ENCODE peak calls at places on chromosome 16, in five cellular contexts. I is upper lobe of left lung; U is CD4-positive, alpha-beta T cell; N is Panc1; J is neural crest cell. M is an unnamed sample.

GRCh38 chr16:12406840-12407690 is 396.6 kb downstream of the CPPED1 start:
- DNase-seq in I (no peak), U (no peak), N (peak; percentile 4), J (no peak), M (no peak)

GRCh38 chr16:30567160-30567990 is 4.1 kb downstream of the ZNF688 start:
- DNase-seq in I (no peak), U (peak; percentile 42), N (no peak), J (no peak), M (no peak)

GRCh38 chr16:23905027-23905426 is 69.2 kb downstream of the PRKCB start:
- DNase-seq in I (no peak), U (no peak), N (peak; percentile 12), J (no peak), M (peak; percentile 74)

GRCh38 chr16:49473773-49474172 is 100.2 kb downstream of the C16orf78 start:
- DNase-seq in I (peak; percentile 8), U (no peak), N (no peak), J (no peak), M (no peak)

GRCh38 chr16:20971420-20971819 is 70.8 kb downstream of the LYRM1 start:
- DNase-seq in I (no peak), U (no peak), N (no peak), J (no peak), M (no peak)

GRCh38 chr16:65572156-65572555 is 450.3 kb upstream of the CDH11 start:
- DNase-seq in I (no peak), U (no peak), N (no peak), J (no peak), M (no peak)

GRCh38 chr16:85894266-85894665 is 4.7 kb upstream of the IRF8 start:
- DNase-seq in I (no peak), U (no peak), N (no peak), J (no peak), M (no peak)

GRCh38 chr16:80993293-80993691 is 13.4 kb downstream of the CMC2 start:
- DNase-seq in I (no peak), U (no peak), N (no peak), J (no peak), M (no peak)

GRCh38 chr16:30473231-30474061 is 904 bp downstream of the ITGAL start:
- DNase-seq in I (peak; percentile 48), U (peak; percentile 19), N (no peak), J (no peak), M (no peak)

GRCh38 chr16:3305109-3306068 is at the start of the genes TIGD7 and ZNF75A:
- DNase-seq in I (peak; percentile 85), U (peak; percentile 72), N (peak; percentile 46), J (peak; percentile 69), M (peak; percentile 56)

GRCh38 chr16:83023640-83024039 is 396.9 kb downstream of the CDH13 start:
- DNase-seq in I (no peak), U (no peak), N (no peak), J (no peak), M (no peak)

GRCh38 chr16:83023011-83023410 is 396.2 kb downstream of the CDH13 start:
- DNase-seq in I (no peak), U (no peak), N (no peak), J (no peak), M (no peak)

GRCh38 chr16:83015871-83016270 is 389.1 kb downstream of the CDH13 start:
- DNase-seq in I (no peak), U (no peak), N (no peak), J (no peak), M (no peak)

GRCh38 chr16:83019963-83020362 is 393.2 kb downstream of the CDH13 start:
- DNase-seq in I (no peak), U (no peak), N (no peak), J (no peak), M (no peak)

DNA sequence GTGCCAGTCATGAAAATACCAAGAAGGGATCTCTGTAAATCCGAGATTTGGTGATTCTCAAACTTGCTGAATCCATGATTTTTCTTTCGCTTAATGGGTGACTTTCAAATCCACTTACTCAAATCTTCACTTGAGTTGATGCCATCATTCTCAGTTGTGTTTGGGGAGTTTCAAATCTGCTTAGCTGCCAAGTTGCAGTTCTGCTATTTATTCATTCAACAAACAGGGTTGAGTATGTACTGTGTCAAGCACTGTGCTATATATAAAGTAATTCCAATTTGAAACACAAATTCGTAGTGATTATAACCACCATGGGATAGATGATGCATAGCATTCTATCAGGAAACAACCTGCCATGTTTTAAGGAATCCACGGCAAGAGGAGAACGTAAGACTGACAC is 394.3 kb downstream of the CDH13 start:
- DNase-seq in I (no peak), U (no peak), N (no peak), J (no peak), M (no peak)
- TF ChIP-seq CTCF in I (no peak), U (no peak), N (no peak), J (no peak), M (no peak)

DNA sequence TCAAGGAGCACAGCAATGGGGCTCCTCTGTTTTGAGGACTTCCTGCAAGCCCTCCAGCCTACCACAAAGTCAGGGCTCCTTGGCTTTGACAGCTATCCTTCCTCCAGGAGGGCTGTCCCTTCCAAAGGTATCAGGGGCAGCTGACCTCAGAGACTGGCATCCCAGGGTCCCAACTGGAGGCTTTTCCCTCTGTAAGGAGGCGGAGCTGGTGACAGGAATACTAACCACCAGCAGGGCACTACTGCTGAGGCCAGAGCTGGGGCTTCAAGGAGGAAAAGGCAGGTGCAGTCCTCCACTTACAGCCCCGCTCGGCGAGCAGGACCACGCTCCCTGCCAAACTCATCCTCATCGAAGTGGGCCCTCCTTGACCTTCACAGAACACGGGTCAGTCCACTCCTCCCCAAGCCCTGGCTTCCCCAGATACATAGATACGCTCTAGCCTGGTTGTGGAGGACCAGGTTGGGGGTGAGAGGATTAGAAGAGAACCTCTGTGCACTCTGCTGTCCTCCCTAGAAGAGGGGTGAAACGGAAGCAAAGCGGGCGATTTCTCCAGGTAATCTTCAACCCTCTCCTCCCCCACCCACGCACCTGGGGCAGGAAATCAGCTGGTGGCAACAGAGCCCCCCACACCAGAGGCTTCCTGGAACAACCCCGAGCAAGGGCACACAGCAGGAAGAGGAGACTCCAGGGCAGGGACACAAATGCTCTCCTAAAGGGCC is 20.5 kb downstream of the ST3GAL2 start:
- DNase-seq in I (no peak), U (no peak), N (no peak), J (no peak), M (no peak)
- TF ChIP-seq CTCF in I (no peak), U (no peak), N (no peak), J (no peak), M (no peak)

DNA sequence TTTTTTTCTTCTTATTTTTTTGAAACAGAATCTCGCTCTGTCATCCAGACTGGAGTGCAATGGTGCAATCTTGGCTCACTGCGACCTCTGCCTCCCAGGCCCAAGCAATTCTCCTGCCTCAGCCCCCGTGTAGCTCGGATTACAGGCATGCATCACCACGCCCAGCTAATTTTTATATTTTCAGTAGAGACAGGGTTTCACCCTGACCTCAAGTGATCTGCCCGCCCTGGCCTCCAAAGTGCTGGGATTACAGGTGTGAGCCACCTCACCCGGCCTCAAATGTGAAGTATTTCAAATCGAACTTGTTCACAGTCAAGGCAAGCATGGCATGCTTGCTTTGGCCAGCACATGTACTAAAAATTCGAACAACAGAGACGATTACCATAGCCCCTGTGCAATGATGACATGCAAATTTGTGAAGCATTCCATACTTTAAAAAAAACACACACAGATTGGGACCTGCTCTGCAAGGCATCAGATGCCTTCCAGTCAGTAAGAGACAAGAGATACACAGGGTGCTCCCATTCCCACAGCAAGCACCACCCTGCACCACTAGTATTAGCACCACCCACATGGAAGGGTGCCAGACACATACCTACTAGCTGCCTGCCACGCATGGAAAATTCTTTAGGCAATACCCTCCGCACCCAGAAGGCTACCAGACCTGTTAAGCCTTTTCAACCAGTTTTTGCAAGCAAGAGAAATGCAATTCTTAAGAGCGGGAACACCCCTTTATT is 47.2 kb downstream of the ANKRD11 start:
- DNase-seq in I (peak; percentile 80), U (no peak), N (no peak), J (no peak), M (peak; percentile 76)
- TF ChIP-seq CTCF in I (peak; percentile 30), U (no peak), N (no peak), J (no peak), M (no peak)

GRCh38 chr16:67865318-67865717 is 7.5 kb upstream of the EDC4 start:
- DNase-seq in I (peak; percentile 37), U (no peak), N (no peak), J (no peak), M (no peak)
- TF ChIP-seq CTCF in I (peak; percentile 13), U (peak; percentile 21), N (no peak), J (peak; percentile 35), M (no peak)

DNA sequence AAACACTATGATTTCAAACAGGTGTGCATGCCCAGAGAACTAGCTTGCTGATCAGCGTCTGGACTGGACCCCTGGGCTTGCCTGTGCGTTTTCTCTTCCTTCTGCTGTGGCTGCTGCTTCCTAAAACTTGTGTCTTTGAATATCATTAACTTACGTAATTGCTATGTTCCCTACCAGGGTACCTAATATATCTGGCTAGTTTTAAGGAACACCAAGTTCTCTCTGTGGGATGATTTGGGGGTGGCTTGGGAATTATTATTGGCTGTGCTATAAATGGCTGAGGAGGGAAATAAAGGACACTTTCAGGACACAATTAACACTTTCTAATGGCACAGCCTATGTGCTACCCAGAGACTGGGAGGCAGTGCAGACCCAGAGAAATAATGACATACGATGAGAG is 606.0 kb upstream of the RBFOX1 start:
- DNase-seq in I (no peak), U (no peak), N (no peak), J (no peak), M (no peak)
- TF ChIP-seq CTCF in I (no peak), U (no peak), N (no peak), J (no peak), M (no peak)

GRCh38 chr16:83887088-83887487 is 11.8 kb upstream of the MLYCD start:
- DNase-seq in I (no peak), U (no peak), N (no peak), J (no peak), M (no peak)
- TF ChIP-seq CTCF in I (no peak), U (no peak), N (peak; percentile 66), J (peak; percentile 36), M (no peak)

GRCh38 chr16:1171001-1171400 is 18.1 kb downstream of the CACNA1H start:
- DNase-seq in I (no peak), U (no peak), N (no peak), J (no peak), M (no peak)

GRCh38 chr16:1167276-1168107 is 14.6 kb downstream of the CACNA1H start:
- DNase-seq in I (no peak), U (no peak), N (no peak), J (peak; percentile 40), M (no peak)

GRCh38 chr16:1170076-1170418 is 17.1 kb downstream of the CACNA1H start:
- DNase-seq in I (no peak), U (no peak), N (no peak), J (no peak), M (no peak)

GRCh38 chr16:1168837-1169236 is 15.9 kb downstream of the CACNA1H start:
- DNase-seq in I (no peak), U (no peak), N (no peak), J (no peak), M (no peak)

GRCh38 chr16:1169285-1170075 is 16.6 kb downstream of the CACNA1H start:
- DNase-seq in I (no peak), U (no peak), N (no peak), J (no peak), M (no peak)
- TF ChIP-seq CTCF in I (no peak), U (no peak), N (no peak), J (no peak), M (no peak)

M was measured in mesothelial cell of epicardium.